ENCODE peak calls at places on chromosomes 11 and 22, in ten cellular contexts. C is OCI-M1, P is AG10803, E is AG09319, I is AML-193, G is psoas muscle, W is CD14-positive monocyte, J is Ammon's horn, N is kidney tubule cell, O is mesendoderm. X is an unnamed sample.

GRCh38 chr11:109619498-109619897 is 197.5 kb downstream of the C11orf87 start:
- DNase-seq in C (no peak), J (no peak), I (no peak), G (no peak), N (no peak), E (no peak), O (no peak), P (no peak), W (no peak), X (no peak)

GRCh38 chr11:116930177-116930576 is 92.8 kb upstream of the APOA1 start:
- DNase-seq in I (no peak), P (peak), N (no peak), C (peak), E (no peak), W (no peak), O (peak), J (peak), G (no peak), X (peak)

GRCh38 chr22:38203090-38203810 is 1.5 kb downstream of the MAFF start:
- DNase-seq in O (peak), C (peak), N (peak), W (no peak), E (no peak), P (no peak), J (no peak), I (no peak), G (no peak), X (peak)

GRCh38 chr22:23386245-23386631 is 193.9 kb downstream of the IGLL1 start:
- DNase-seq in P (no peak), G (no peak), C (no peak), E (no peak), O (no peak), J (no peak), I (no peak), N (no peak), W (no peak), X (no peak)

GRCh38 chr11:68012843-68013610 is 2.9 kb downstream of the ALDH3B1 start:
- DNase-seq in J (no peak), E (peak), W (no peak), O (peak), C (no peak), I (no peak), N (peak), G (no peak), P (peak), X (no peak)

GRCh38 chr11:1126491-1126926 is 31.2 kb upstream of the MUC5AC start:
- DNase-seq in G (no peak), J (no peak), W (no peak), C (no peak), N (no peak), I (no peak), P (no peak), E (no peak), O (no peak), X (no peak)

GRCh38 chr22:30701872-30702271 is 7.2 kb downstream of the OSBP2 start:
- DNase-seq in C (no peak), O (no peak), P (peak), G (no peak), J (peak), N (peak), W (no peak), I (no peak), E (no peak), X (no peak)

GRCh38 chr11:94513091-94513490 is 830 bp downstream of the C11orf97 start:
- DNase-seq in C (no peak), I (peak), J (no peak), G (no peak), P (no peak), W (no peak), N (peak), E (no peak), O (no peak), X (no peak)

GRCh38 chr11:118277312-118277711 is 13.2 kb upstream of the MPZL2 start:
- DNase-seq in O (peak), I (no peak), C (no peak), P (peak), E (no peak), J (no peak), G (no peak), W (no peak), N (peak), X (peak)

GRCh38 chr11:16239130-16240105 is 116.9 kb downstream of the SOX6 start:
- DNase-seq in I (no peak), P (no peak), E (no peak), N (no peak), O (no peak), C (no peak), W (no peak), J (peak), G (no peak), X (no peak)

GRCh38 chr11:91066648-91067047 is 843.8 kb upstream of the CHORDC1 start:
- DNase-seq in G (no peak), P (no peak), O (no peak), E (no peak), N (no peak), C (no peak), J (no peak), W (no peak), I (no peak), X (no peak)

GRCh38 chr22:46848227-46848626 is 85.8 kb downstream of the TBC1D22A start:
- DNase-seq in N (peak), E (no peak), W (no peak), P (no peak), I (no peak), C (no peak), O (no peak), G (no peak), J (no peak), X (peak)

GRCh38 chr11:68398870-68399865 is 61.4 kb upstream of the PPP6R3 start:
- DNase-seq in J (no peak), P (peak), W (no peak), E (no peak), I (no peak), N (no peak), O (no peak), C (peak), G (peak), X (no peak)

GRCh38 chr11:75105462-75105925 is 8.8 kb upstream of the OR2AT4 start:
- DNase-seq in C (peak), J (no peak), G (no peak), N (no peak), I (no peak), E (no peak), O (peak), P (no peak), W (no peak), X (peak)

X was measured in endodermal cell.